ENCODE peak calls at places on chromosomes 5 and 9, in six cellular contexts. E is BE2C, C is fibroblast of pulmonary artery, P is PC-3, Y is fibroblast of mammary gland, W is colonic mucosa. U is an unnamed sample.

GRCh38 chr9:109317979-109318671 is 2.7 kb downstream of the EPB41L4B start:
- DNase-seq in E (no peak), C (no peak), P (peak), Y (no peak), W (no peak), U (peak)

GRCh38 chr5:72607381-72607780 is 100.2 kb upstream of the ZNF366 start:
- DNase-seq in E (peak), C (no peak), P (no peak), Y (no peak), W (no peak), U (no peak)

GRCh38 chr9:27033815-27034403 is 28.4 kb upstream of the LRRC19 start:
- DNase-seq in E (peak), C (peak), P (peak), Y (peak), W (peak), U (peak)

GRCh38 chr9:87260171-87260570 is 237.5 kb upstream of the DAPK1 start:
- DNase-seq in E (no peak), C (no peak), P (no peak), Y (no peak), W (no peak), U (no peak)

GRCh38 chr9:135101068-135101410 is 13.6 kb downstream of the OLFM1 start:
- DNase-seq in E (no peak), C (no peak), P (no peak), Y (no peak), W (no peak), U (no peak)

GRCh38 chr9:5518937-5519319 is 8.6 kb downstream of the PDCD1LG2 start:
- DNase-seq in E (no peak), C (no peak), P (no peak), Y (no peak), W (no peak), U (no peak)

GRCh38 chr9:131395745-131396479 is 2.0 kb downstream of the PRRC2B start:
- DNase-seq in E (no peak), C (no peak), P (no peak), Y (no peak), W (no peak), U (peak)

GRCh38 chr9:16060457-16061129 is 507.8 kb downstream of the CCDC171 start:
- DNase-seq in E (no peak), C (no peak), P (no peak), Y (no peak), W (no peak), U (peak)

GRCh38 chr5:64680289-64680688 is 10.0 kb upstream of the SHISAL2B start:
- DNase-seq in E (peak), C (no peak), P (peak), Y (no peak), W (no peak), U (peak)
- TF ChIP-seq CTCF in E (peak), C (peak), P (peak), Y (peak), W (no peak), U (peak)

GRCh38 chr5:156409834-156410233 is 82.9 kb downstream of the SGCD start:
- DNase-seq in E (no peak), C (no peak), P (no peak), Y (no peak), W (no peak), U (no peak)

GRCh38 chr5:156414381-156414780 is 87.4 kb downstream of the SGCD start:
- DNase-seq in E (no peak), C (no peak), P (no peak), Y (peak), W (no peak), U (no peak)

GRCh38 chr5:156406023-156406422 is 79.1 kb downstream of the SGCD start:
- DNase-seq in E (no peak), C (no peak), P (no peak), Y (no peak), W (no peak), U (no peak)

GRCh38 chr5:156411957-156412356 is 85.0 kb downstream of the SGCD start:
- DNase-seq in E (no peak), C (no peak), P (no peak), Y (no peak), W (no peak), U (no peak)

DNA sequence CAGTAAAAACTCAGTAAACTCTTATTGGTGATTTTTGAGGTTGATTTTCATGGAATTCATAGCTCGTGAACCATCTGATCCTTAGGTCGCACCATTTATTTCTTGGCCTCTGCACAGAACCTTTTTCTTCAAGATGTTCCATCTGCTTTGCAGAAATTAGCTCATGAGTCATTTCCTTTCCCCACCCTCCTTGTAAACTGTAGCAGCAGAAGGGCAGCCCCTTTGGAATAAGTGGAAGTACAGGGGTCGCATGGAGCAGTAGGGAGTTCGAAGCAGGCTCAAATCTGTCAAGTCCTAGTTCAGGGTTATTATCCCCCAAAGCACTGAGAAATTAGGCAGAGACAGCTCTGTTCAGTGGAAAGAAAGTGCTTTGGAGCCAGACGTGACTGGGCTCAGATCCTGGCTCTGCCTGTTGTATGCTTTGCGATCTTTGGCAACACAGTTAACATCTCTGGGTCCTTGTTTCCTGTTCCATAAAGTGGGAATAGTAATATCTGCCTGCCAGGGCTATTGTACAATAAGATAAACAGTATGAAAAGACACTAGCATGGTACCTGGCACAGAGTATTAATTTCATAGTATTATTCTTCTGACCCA is 84.3 kb downstream of the SGCD start:
- DNase-seq in E (no peak), C (peak), P (no peak), Y (peak), W (no peak), U (no peak)
- H3K4me3 ChIP-seq in E (no peak), C (no peak), P (no peak), Y (no peak), W (no peak), U (no peak)

GRCh38 chr5:178281321-178281720 is 48.7 kb upstream of the PHYKPL start:
- DNase-seq in E (peak), C (no peak), P (no peak), Y (no peak), W (no peak), U (no peak)
- TF ChIP-seq CTCF in E (no peak), C (no peak), P (no peak), Y (no peak), W (no peak), U (no peak)

GRCh38 chr5:93581738-93582414 is 857 bp upstream of the NR2F1-AS1 start:
- DNase-seq in E (peak), C (peak), P (peak), Y (peak), W (no peak), U (peak)

GRCh38 chr5:93583799-93584530 is 943 bp downstream of the NR2F1 start:
- DNase-seq in E (peak), C (peak), P (peak), Y (peak), W (no peak), U (peak)

GRCh38 chr5:93584531-93585053 is 1.6 kb downstream of the NR2F1 start:
- DNase-seq in E (peak), C (no peak), P (no peak), Y (no peak), W (no peak), U (no peak)

GRCh38 chr5:93582677-93583524 is at the start of gene NR2F1:
- DNase-seq in E (peak), C (peak), P (peak), Y (peak), W (peak), U (peak)

DNA sequence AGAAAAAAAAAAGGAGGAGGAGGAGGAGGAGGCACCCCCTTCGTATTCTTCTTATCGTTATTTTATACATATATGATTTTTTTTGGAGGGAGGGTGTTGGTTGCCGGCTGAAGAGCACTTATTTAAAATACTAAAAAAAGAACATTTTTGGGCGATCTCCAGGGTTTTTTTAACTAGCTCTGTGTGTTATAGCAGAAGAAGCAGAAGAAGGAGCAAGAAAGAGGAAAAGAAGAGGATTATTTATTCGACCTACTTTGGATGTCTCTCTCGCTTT is 440 bp downstream of the NR2F1 start:
- DNase-seq in E (no peak), C (no peak), P (peak), Y (no peak), W (no peak), U (no peak)
- H3K4me3 ChIP-seq in E (peak), C (peak), P (peak), Y (peak), W (peak), U (peak)

GRCh38 chr5:136901-137300 is 44.9 kb downstream of the PLEKHG4B start:
- DNase-seq in E (no peak), C (no peak), P (peak), Y (no peak), W (no peak), U (peak)
- TF ChIP-seq CTCF in E (no peak), C (no peak), P (peak), Y (peak), W (no peak), U (no peak)

GRCh38 chr9:35756275-35756742 is 2.2 kb upstream of the MSMP start:
- DNase-seq in E (peak), C (peak), P (peak), Y (peak), W (peak), U (peak)
- H3K4me3 ChIP-seq in E (peak), C (no peak), P (peak), Y (peak), W (peak), U (peak)

U was measured in epithelial cell of esophagus.